ENCODE peak calls at places on chromosomes 2 and 18, in four cellular contexts. E is MM.1S, L is kidney, H is HCT116. I is an unnamed sample.
A peak's percentile ranks its signal among the peaks of the same experiment; 100 is the strongest.

GRCh38 chr2:149307014-149307413 is 23.4 kb upstream of the LYPD6 start:
- DNase-seq in H (no peak), E (no peak), L (no peak), I (no peak)

GRCh38 chr2:190792956-190793888 is 87.4 kb upstream of the GLS start:
- DNase-seq in E (no peak), H (no peak), L (no peak), I (no peak)

GRCh38 chr2:203623104-203623503 is 83.3 kb upstream of the CD28 start:
- DNase-seq in L (no peak), E (no peak), H (no peak), I (no peak)

GRCh38 chr2:177147834-177148233 is 64.8 kb upstream of the HNRNPA3 start:
- DNase-seq in H (no peak), E (no peak), L (no peak), I (no peak)

GRCh38 chr2:164754157-164755093 is 87.2 kb downstream of the COBLL1 start:
- DNase-seq in L (no peak), H (no peak), E (peak; percentile 88), I (no peak)

GRCh38 chr18:79380816-79381806 is 14.6 kb upstream of the NFATC1 start:
- DNase-seq in E (no peak), H (no peak), L (peak; percentile 88), I (peak; percentile 68)

GRCh38 chr2:126399001-126399400 is 257.0 kb upstream of the GYPC start:
- DNase-seq in H (no peak), E (peak; percentile 25), L (no peak), I (peak; percentile 5)

GRCh38 chr18:6487968-6488367 is 73.3 kb upstream of the L3MBTL4 start:
- DNase-seq in L (no peak), H (no peak), E (no peak), I (no peak)

GRCh38 chr2:5695641-5696350 is 3.6 kb downstream of the SOX11 start:
- DNase-seq in L (no peak), H (no peak), E (peak; percentile 76), I (no peak)

GRCh38 chr2:64718250-64718866 is 64.6 kb upstream of the SERTAD2 start:
- DNase-seq in E (no peak), L (no peak), H (no peak), I (no peak)

GRCh38 chr2:99285521-99285920 is 15.5 kb downstream of the LYG1 start:
- DNase-seq in E (no peak), H (no peak), L (no peak), I (no peak)

GRCh38 chr2:227366861-227367800 is 12.0 kb downstream of the TM4SF20 start:
- DNase-seq in E (no peak), L (no peak), H (no peak), I (no peak)
- H3K9ac ChIP-seq in E (no peak overlapping the region), L (no peak overlapping the region), H (no peak overlapping the region), I (no peak overlapping the region)

DNA sequence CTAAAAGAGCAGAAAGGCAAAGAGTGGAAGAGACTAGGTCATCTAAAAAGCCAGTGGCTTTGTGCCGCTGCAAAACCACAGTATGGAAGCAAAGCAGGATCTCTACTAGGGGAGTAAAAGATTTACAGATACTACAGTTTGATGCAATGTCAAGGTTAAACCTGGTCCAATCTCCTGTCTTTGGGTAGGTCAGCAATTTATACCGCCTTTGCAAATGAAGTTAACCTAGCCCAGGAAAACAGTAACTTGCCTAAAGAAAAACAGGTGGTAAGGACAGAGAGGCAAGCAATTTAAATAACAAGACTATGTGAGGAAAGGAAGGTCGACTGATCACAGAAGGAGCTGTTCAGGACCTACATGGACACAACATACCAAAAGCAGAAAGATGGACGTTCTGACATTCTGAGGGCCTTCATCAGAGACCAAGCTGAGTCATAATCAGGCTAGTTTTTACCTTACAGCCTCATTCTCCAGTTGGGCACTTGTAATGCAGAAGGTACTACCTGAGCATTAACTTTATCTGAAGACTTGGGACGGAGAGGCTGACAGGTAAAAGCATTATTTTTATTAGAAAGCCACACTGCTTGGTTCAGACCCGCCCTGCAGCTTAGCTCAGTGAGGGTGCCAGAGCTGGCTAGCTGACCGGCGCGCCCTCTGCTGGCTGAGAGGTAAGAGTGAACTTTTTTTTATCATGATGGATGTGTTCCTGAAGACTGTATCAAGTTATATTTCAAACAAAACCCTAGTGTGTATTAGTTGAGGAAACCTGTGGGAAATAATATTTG is 15.9 kb downstream of the CDKL4 start:
- DNase-seq in L (peak; percentile 87), E (peak; percentile 69), H (peak; percentile 29), I (peak; percentile 77)
- H3K9ac ChIP-seq in L (no peak overlapping the region), E (no peak overlapping the region), H (no peak overlapping the region), I (no peak overlapping the region)

GRCh38 chr2:105144941-105145300 is 96.6 kb upstream of the GPR45 start:
- DNase-seq in L (no peak), E (no peak), H (no peak), I (no peak)
- H3K9ac ChIP-seq in L (no peak overlapping the region), E (no peak overlapping the region), H (no peak overlapping the region), I (no peak overlapping the region)

GRCh38 chr18:63366991-63367240 is at the start of gene KDSR:
- DNase-seq in L (no peak), H (no peak), E (no peak), I (no peak)

GRCh38 chr18:63366270-63366990 is 576 bp downstream of the KDSR start:
- DNase-seq in H (peak; percentile 32), L (peak; percentile 85), E (peak; percentile 48), I (peak; percentile 73)

GRCh38 chr18:63367241-63367953 is 391 bp upstream of the KDSR start:
- DNase-seq in H (peak; percentile 94), L (peak; percentile 99), E (peak; percentile 80), I (peak; percentile 90)

GRCh38 chr18:63363951-63364350 is 3.1 kb downstream of the KDSR start:
- DNase-seq in E (no peak), L (no peak), H (no peak), I (peak; percentile 61)

GRCh38 chr18:63365909-63366269 is 1.1 kb downstream of the KDSR start:
- DNase-seq in E (no peak), H (no peak), L (no peak), I (no peak)
- H3K9ac ChIP-seq in E (peak overlapping the region; percentile 61), H (peak overlapping the region; percentile 95), L (peak overlapping the region; percentile 77), I (peak overlapping the region; percentile 87)

DNA sequence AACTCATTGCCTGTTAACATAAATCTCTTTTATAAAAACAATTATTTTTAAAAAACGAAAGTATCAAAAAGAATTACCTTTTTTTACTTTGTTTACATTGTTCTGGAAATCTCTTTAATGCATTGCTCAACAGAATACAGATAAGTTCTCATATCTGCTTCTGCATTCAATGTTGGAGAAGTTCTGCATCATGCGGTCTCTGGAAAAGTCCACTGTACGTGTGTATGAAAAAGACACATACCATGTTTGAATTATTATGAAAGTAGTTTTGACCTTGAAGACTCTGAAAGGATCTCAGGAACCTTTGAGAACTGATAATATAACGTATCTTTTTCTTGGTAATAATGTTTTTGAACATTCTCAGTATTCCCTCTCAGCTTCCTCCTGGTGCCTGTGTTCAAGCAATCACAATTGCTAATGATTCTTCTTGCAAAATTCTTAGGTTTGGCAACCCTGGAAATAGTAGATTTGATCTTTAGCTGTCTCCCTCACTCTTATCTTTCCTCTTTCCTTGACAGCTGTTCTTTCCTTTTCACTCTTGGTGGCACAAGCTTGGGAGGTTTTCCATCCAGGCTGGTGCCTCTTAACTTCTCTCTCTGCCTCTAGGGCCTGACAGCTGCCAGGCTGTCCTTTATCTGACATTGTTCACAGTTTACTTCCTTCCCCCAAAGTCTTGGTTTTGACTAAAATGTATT is 12.4 kb upstream of the IL1R1 start:
- DNase-seq in L (no peak), E (no peak), H (no peak), I (no peak)
- H3K9ac ChIP-seq in L (no peak overlapping the region), E (no peak overlapping the region), H (no peak overlapping the region), I (no peak overlapping the region)

I was measured in DND-41.